ENCODE peak calls at places on chromosomes 6 and 20, in six cellular contexts. Z is osteocyte, A is SW480, Y is MCF 10A, W is PC-3, U is memory B cell. N is an unnamed sample.
A peak's percentile ranks its signal among the peaks of the same experiment; 100 is the strongest.

GRCh38 chr20:6173481-6173880 is 50.7 kb upstream of the FERMT1 start:
- DNase-seq in W (peak; percentile 11), A (peak; percentile 7), Y (no peak), U (no peak), Z (no peak), N (no peak)

GRCh38 chr6:129253731-129254130 is 370.8 kb downstream of the LAMA2 start:
- DNase-seq in A (no peak), Z (no peak), W (no peak), U (no peak), Y (no peak), N (no peak)

GRCh38 chr20:61886721-61887658 is 178.7 kb downstream of the TAF4 start:
- DNase-seq in Y (peak; percentile 25), A (peak; percentile 61), W (peak; percentile 54), Z (no peak), U (no peak), N (peak; percentile 65)

GRCh38 chr20:29689411-29690225 is 1567.8 kb upstream of the DEFB115 start:
- DNase-seq in Z (no peak), U (no peak), A (no peak), W (peak; percentile 9), Y (no peak), N (no peak)

GRCh38 chr6:110181131-110182027 is 1.2 kb downstream of the CDC40 start:
- DNase-seq in U (no peak), A (no peak), W (no peak), Z (no peak), Y (no peak), N (peak; percentile 24)

GRCh38 chr6:146498309-146498708 is 45.3 kb upstream of the RAB32 start:
- DNase-seq in U (no peak), Z (no peak), W (no peak), A (no peak), Y (no peak), N (no peak)

GRCh38 chr6:168264593-168265335 is 54.8 kb downstream of the DACT2 start:
- DNase-seq in Y (no peak), A (no peak), U (no peak), W (no peak), Z (no peak), N (no peak)

GRCh38 chr20:12902992-12903391 is 105.8 kb upstream of the SPTLC3 start:
- DNase-seq in Z (no peak), U (no peak), Y (no peak), W (no peak), A (no peak), N (no peak)

GRCh38 chr20:343107-343506 is 3.8 kb upstream of the NRSN2 start:
- DNase-seq in Z (no peak), U (no peak), A (no peak), W (no peak), Y (no peak), N (no peak)

GRCh38 chr20:38109657-38110524 is 55.2 kb downstream of the TGM2 start:
- DNase-seq in A (peak; percentile 95), Y (peak; percentile 95), W (peak; percentile 99), Z (peak; percentile 72), U (no peak), N (no peak)

GRCh38 chr6:163651910-163652309 is 237.4 kb downstream of the QKI start:
- DNase-seq in W (no peak), Z (no peak), U (no peak), Y (peak; percentile 48), A (no peak), N (peak; percentile 11)

GRCh38 chr20:53224851-53225250 is 252.7 kb downstream of the TSHZ2 start:
- DNase-seq in Y (no peak), U (no peak), Z (no peak), W (no peak), A (no peak), N (no peak)

GRCh38 chr6:28635547-28636158 is 110.0 kb downstream of the GPX5 start:
- DNase-seq in U (no peak), A (no peak), Y (no peak), W (no peak), Z (no peak), N (no peak)

GRCh38 chr20:36875702-36876472 is at the start of gene TLDC2:
- DNase-seq in Y (no peak), A (peak; percentile 97), W (no peak), U (no peak), Z (no peak), N (no peak)

GRCh38 chr6:35465646-35466045 is 2.6 kb upstream of the RPL10A start:
- DNase-seq in A (no peak), U (no peak), Z (no peak), Y (no peak), W (no peak), N (no peak)

GRCh38 chr20:46131396-46131795 is 13.3 kb downstream of the CD40 start:
- DNase-seq in Y (no peak), A (no peak), W (no peak), Z (no peak), U (no peak), N (no peak)

N was measured in Ammon's horn.